ENCODE peak calls at places on chromosomes 12 and 14, in nine cellular contexts. S, V, T, O, W, I, Q, L and N are unnamed samples.

GRCh38 chr12:31353730-31354708 is 28.1 kb upstream of the SINHCAF start:
- DNase-seq in S (no peak), V (no peak), T (no peak), O (peak), W (peak), I (no peak), Q (peak), L (no peak), N (no peak)

GRCh38 chr14:70662816-70663215 is 21.1 kb downstream of the TTC9 start:
- DNase-seq in S (no peak), V (no peak), T (no peak), O (no peak), W (no peak), I (no peak), Q (no peak), L (no peak), N (no peak)

GRCh38 chr12:19712041-19712440 is 272.7 kb downstream of the AEBP2 start:
- DNase-seq in S (no peak), V (peak), T (no peak), O (no peak), W (no peak), I (no peak), Q (peak), L (no peak), N (no peak)

GRCh38 chr14:75726326-75726725 is 65.3 kb downstream of the TTLL5 start:
- DNase-seq in S (no peak), V (no peak), T (no peak), O (no peak), W (no peak), I (no peak), Q (no peak), L (no peak), N (no peak)

GRCh38 chr12:68932123-68932700 is 759 bp downstream of the CPM start:
- DNase-seq in S (no peak), V (no peak), T (no peak), O (peak), W (peak), I (no peak), Q (no peak), L (no peak), N (no peak)

GRCh38 chr14:104504172-104504735 is 75.3 kb upstream of the C14orf180 start:
- DNase-seq in S (no peak), V (no peak), T (no peak), O (no peak), W (no peak), I (no peak), Q (no peak), L (no peak), N (no peak)

GRCh38 chr12:21502164-21502496 is 541 bp downstream of the GOLT1B start:
- DNase-seq in S (no peak), V (no peak), T (no peak), O (peak), W (peak), I (peak), Q (peak), L (peak), N (no peak)

GRCh38 chr14:55153951-55154350 is 24.9 kb downstream of the LGALS3 start:
- DNase-seq in S (no peak), V (no peak), T (no peak), O (no peak), W (no peak), I (no peak), Q (no peak), L (no peak), N (no peak)

GRCh38 chr12:122977655-122978392 is 2.7 kb upstream of the ARL6IP4 start:
- DNase-seq in S (no peak), V (no peak), T (peak), O (no peak), W (no peak), I (no peak), Q (no peak), L (no peak), N (no peak)

GRCh38 chr14:70670992-70671651 is 29.4 kb downstream of the TTC9 start:
- DNase-seq in S (no peak), V (no peak), T (no peak), O (no peak), W (no peak), I (no peak), Q (no peak), L (no peak), N (no peak)

GRCh38 chr12:108939594-108939993 is 59.7 kb downstream of the DAO start:
- DNase-seq in S (no peak), V (no peak), T (no peak), O (no peak), W (no peak), I (peak), Q (peak), L (no peak), N (no peak)

GRCh38 chr14:59632381-59632780 is 55.8 kb upstream of the CCDC175 start:
- DNase-seq in S (peak), V (no peak), T (no peak), O (peak), W (peak), I (no peak), Q (peak), L (no peak), N (no peak)

GRCh38 chr12:27123642-27124041 is 41.3 kb upstream of the C12orf71 start:
- DNase-seq in S (no peak), V (no peak), T (no peak), O (no peak), W (peak), I (no peak), Q (peak), L (no peak), N (no peak)

GRCh38 chr14:76086636-76087035 is 65.1 kb upstream of the GPATCH2L start:
- DNase-seq in S (no peak), V (no peak), T (no peak), O (no peak), W (no peak), I (peak), Q (no peak), L (no peak), N (no peak)

GRCh38 chr12:40697566-40698257 is 5.5 kb downstream of the CNTN1 start:
- DNase-seq in S (no peak), V (no peak), T (no peak), O (no peak), W (no peak), I (no peak), Q (no peak), L (no peak), N (no peak)

GRCh38 chr12:123384318-123384993 is 524 bp downstream of the KMT5A start:
- DNase-seq in S (no peak), V (no peak), T (no peak), O (peak), W (no peak), I (no peak), Q (peak), L (no peak), N (no peak)

GRCh38 chr14:95268350-95268749 is 51.4 kb downstream of the CLMN start:
- DNase-seq in S (no peak), V (no peak), T (no peak), O (no peak), W (no peak), I (no peak), Q (no peak), L (no peak), N (no peak)

GRCh38 chr12:1500095-1500801 is 94.1 kb downstream of the FBXL14 start:
- DNase-seq in S (no peak), V (no peak), T (no peak), O (peak), W (no peak), I (no peak), Q (peak), L (no peak), N (no peak)

GRCh38 chr12:89353823-89354629 is 1.7 kb upstream of the DUSP6 start:
- DNase-seq in S (peak), V (no peak), T (peak), O (peak), W (peak), I (no peak), Q (peak), L (no peak), N (peak)

GRCh38 chr12:7989827-7990491 is 42.6 kb upstream of the FOXJ2 start:
- DNase-seq in S (no peak), V (no peak), T (no peak), O (peak), W (peak), I (peak), Q (no peak), L (peak), N (no peak)

GRCh38 chr14:71415404-71415690 is 508.1 kb downstream of the PCNX1 start:
- DNase-seq in S (no peak), V (no peak), T (no peak), O (no peak), W (no peak), I (no peak), Q (peak), L (no peak), N (peak)

GRCh38 chr12:34294671-34295365 is 272.5 kb downstream of the ALG10 start:
- DNase-seq in S (no peak), V (no peak), T (peak), O (no peak), W (no peak), I (no peak), Q (no peak), L (no peak), N (no peak)

GRCh38 chr12:71797506-71797905 is 42.1 kb upstream of the TBC1D15 start:
- DNase-seq in S (no peak), V (no peak), T (no peak), O (no peak), W (no peak), I (no peak), Q (no peak), L (no peak), N (no peak)

GRCh38 chr14:99511421-99512109 is 30.4 kb downstream of the CCNK start:
- DNase-seq in S (no peak), V (no peak), T (peak), O (peak), W (no peak), I (no peak), Q (peak), L (no peak), N (no peak)

GRCh38 chr12:95213119-95213518 is 4.1 kb downstream of the FGD6 start:
- DNase-seq in S (no peak), V (no peak), T (no peak), O (no peak), W (no peak), I (no peak), Q (no peak), L (no peak), N (no peak)

GRCh38 chr12:1779783-1780182 is 40.6 kb upstream of the LRTM2 start:
- DNase-seq in S (no peak), V (no peak), T (no peak), O (no peak), W (no peak), I (no peak), Q (peak), L (no peak), N (no peak)

GRCh38 chr14:91876492-91876891 is 9.2 kb upstream of the TC2N start:
- DNase-seq in S (no peak), V (no peak), T (no peak), O (no peak), W (no peak), I (no peak), Q (no peak), L (no peak), N (no peak)

GRCh38 chr12:127381681-127382080 is 885.3 kb upstream of the TMEM132C start:
- DNase-seq in S (no peak), V (no peak), T (no peak), O (no peak), W (no peak), I (no peak), Q (peak), L (no peak), N (no peak)

GRCh38 chr14:82905762-82906161 is 1372.1 kb upstream of the SEL1L start:
- DNase-seq in S (no peak), V (no peak), T (no peak), O (no peak), W (no peak), I (no peak), Q (no peak), L (no peak), N (no peak)

GRCh38 chr14:83958359-83958758 is 1571.6 kb upstream of the FLRT2 start:
- DNase-seq in S (no peak), V (no peak), T (no peak), O (no peak), W (no peak), I (no peak), Q (no peak), L (no peak), N (no peak)

GRCh38 chr12:51320695-51321320 is 3.2 kb downstream of the BIN2 start:
- DNase-seq in S (peak), V (peak), T (no peak), O (no peak), W (no peak), I (no peak), Q (peak), L (no peak), N (no peak)

GRCh38 chr14:77605392-77605978 is 11.0 kb downstream of the SPTLC2 start:
- DNase-seq in S (no peak), V (no peak), T (no peak), O (no peak), W (no peak), I (no peak), Q (no peak), L (no peak), N (no peak)

GRCh38 chr14:73567951-73568885 is 795 bp upstream of the ACOT2 start:
- DNase-seq in S (no peak), V (no peak), T (no peak), O (no peak), W (no peak), I (no peak), Q (peak), L (no peak), N (no peak)

GRCh38 chr12:89454080-89454848 is 70.3 kb downstream of the GALNT4 start:
- DNase-seq in S (no peak), V (no peak), T (no peak), O (no peak), W (no peak), I (no peak), Q (peak), L (no peak), N (no peak)

GRCh38 chr14:37890095-37890494 is 294.7 kb downstream of the TTC6 start:
- DNase-seq in S (no peak), V (no peak), T (no peak), O (no peak), W (no peak), I (no peak), Q (peak), L (no peak), N (no peak)
- TF ChIP-seq CTCF in S (peak), V (peak), T (no peak), O (no peak), W (no peak), I (no peak), Q (peak), L (no peak), N (no peak)

DNA sequence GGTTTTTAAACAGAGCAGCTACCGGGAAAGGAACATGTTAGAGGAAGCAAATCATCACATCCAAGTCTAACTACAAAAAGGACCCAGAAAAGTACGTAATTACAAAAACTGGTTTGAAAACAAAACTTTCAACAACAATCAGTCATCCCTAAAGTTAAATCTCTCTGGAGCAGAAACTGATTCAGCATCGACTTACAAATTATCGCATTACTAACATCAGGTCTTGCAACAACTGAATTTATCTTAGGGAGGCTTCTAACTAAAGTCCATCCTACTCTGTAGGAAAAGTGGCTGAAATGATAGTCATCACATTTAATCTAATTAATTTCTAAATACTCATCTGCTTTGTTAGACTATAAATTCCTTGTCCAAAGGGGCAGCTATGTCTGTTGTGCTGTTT is 136.9 kb downstream of the MED13L start:
- DNase-seq in S (no peak), V (no peak), T (no peak), O (no peak), W (no peak), I (no peak), Q (no peak), L (no peak), N (no peak)
- TF ChIP-seq CTCF in S (no peak), V (no peak), T (no peak), O (no peak), W (no peak), I (no peak), Q (no peak), L (no peak), N (no peak)

DNA sequence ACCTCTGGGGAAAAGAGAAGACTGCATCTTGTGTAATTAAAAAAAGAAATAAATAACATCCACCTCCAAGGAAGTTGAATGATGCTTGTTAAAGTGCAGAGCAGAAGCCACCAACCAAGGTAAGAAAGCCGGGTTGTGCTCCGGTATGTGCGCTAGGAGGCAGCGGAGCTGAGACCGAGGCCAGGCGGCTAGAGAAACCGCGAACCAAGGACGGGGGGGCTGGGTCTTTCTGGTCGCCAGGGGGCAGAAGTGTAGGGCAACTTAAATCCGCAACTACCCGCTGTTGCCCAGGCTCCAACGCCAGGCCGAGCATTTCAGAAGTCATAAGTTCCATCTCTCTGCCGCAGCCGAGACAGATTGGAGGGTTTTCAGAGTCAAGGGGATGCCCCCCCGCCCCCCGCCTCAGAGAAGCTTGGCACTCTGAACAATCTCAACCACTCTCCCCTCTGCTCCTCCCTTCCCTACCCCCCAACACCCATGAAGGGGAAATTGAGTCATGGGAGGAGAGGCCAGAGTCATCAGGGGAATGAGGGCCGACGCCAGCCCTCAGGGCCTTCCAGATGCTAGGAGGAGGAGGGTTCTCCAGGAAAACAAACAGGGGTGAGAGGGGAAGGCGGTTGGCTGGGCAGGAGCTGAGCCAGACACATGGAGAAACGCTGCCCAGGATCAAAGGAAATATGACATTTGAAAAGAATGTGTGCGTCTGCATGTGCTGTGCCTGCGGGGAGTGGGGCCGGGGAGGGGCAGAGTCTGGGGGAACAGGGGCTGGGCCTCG is 2.2 kb upstream of the NFATC4 start:
- DNase-seq in S (peak), V (peak), T (peak), O (peak), W (peak), I (peak), Q (peak), L (peak), N (peak)
- TF ChIP-seq CTCF in S (peak), V (peak), T (peak), O (peak), W (peak), I (peak), Q (peak), L (peak), N (peak)

GRCh38 chr12:121799175-121799841 is 4.5 kb upstream of the SETD1B start:
- DNase-seq in S (no peak), V (no peak), T (no peak), O (peak), W (peak), I (peak), Q (peak), L (peak), N (peak)

GRCh38 chr12:121798807-121799174 is 5.0 kb upstream of the SETD1B start:
- DNase-seq in S (no peak), V (no peak), T (no peak), O (no peak), W (no peak), I (no peak), Q (no peak), L (no peak), N (no peak)

GRCh38 chr12:121800694-121801600 is 2.9 kb upstream of the SETD1B start:
- DNase-seq in S (peak), V (no peak), T (peak), O (peak), W (peak), I (no peak), Q (peak), L (no peak), N (peak)

GRCh38 chr12:121801601-121802484 is 2.0 kb upstream of the SETD1B start:
- DNase-seq in S (no peak), V (no peak), T (no peak), O (peak), W (no peak), I (no peak), Q (peak), L (no peak), N (peak)

GRCh38 chr12:121799842-121800693 is 3.7 kb upstream of the SETD1B start:
- DNase-seq in S (peak), V (no peak), T (peak), O (peak), W (peak), I (peak), Q (peak), L (peak), N (peak)
- TF ChIP-seq CTCF in S (no peak), V (no peak), T (no peak), O (no peak), W (no peak), I (no peak), Q (no peak), L (no peak), N (no peak)

DNA sequence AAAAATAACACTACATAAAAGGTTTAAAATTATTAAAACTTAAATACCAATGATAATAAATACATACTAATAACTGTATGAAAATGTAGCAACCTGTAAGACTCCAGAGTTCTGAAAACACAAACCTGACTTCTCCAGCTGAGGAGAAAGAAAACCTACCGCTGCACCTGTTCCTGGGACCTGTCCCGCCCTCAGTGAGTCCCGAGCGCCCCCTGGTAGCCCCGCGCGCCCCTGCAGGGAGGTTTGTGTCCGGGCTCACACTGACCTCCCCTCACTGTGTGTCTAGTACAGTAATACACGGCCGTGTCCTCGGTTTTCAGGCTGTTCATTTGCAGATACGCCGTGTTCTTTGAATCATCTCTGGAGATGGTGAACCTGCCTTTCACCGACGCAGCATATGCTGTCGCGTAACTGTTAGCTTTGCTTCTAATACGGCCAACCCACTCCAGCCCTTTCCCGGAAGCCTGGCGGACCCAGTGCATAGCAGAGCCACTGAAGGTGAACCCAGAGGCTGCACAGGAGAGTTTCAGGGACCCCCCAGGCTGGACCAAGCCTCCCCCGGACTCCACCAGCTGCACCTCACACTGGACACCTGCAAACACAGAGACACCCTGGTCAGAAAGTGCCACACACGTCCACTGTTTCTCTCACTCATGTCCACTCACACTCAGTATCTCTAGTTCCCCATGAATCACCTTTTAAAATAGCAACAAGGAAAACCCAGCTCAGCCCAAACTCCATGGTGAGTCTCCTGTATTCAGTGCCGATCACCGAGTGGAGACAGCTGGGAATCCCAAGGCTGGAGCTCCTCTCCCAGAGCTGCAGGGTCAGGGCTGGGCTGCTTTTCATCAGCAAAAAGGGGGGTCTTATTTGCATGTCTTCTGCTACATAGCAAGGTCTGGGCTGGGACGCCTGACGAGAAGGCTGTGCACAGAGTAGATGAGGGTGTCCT is 1276.3 kb downstream of the TMEM121 start:
- DNase-seq in S (no peak), V (no peak), T (no peak), O (peak), W (peak), I (no peak), Q (no peak), L (no peak), N (no peak)
- TF ChIP-seq CTCF in S (no peak), V (no peak), T (no peak), O (peak), W (peak), I (no peak), Q (no peak), L (no peak), N (no peak)